ENCODE peak calls at places on chromosomes 1 and 21, in five cellular contexts. One of them, this sample, is unnamed.

GRCh38 chr1:207021139-207021861 is 11.3 kb downstream of the C1orf116 start:
- DNase-seq in left lung: no peak
- DNase-seq in HFFc6: peak; percentile 24
- DNase-seq in C1 segment of cervical spinal cord: no peak
- DNase-seq in pancreas: no peak
- DNase-seq in this sample: no peak

GRCh38 chr1:159492575-159493323 is 43.1 kb downstream of the OR10J5 start:
- DNase-seq in C1 segment of cervical spinal cord: no peak
- DNase-seq in pancreas: no peak
- DNase-seq in HFFc6: peak; percentile 77
- DNase-seq in left lung: no peak
- DNase-seq in this sample: no peak

GRCh38 chr1:109133815-109134214 is 19.9 kb downstream of the ELAPOR1 start:
- DNase-seq in left lung: peak; percentile 91
- DNase-seq in HFFc6: no peak
- DNase-seq in C1 segment of cervical spinal cord: peak; percentile 11
- DNase-seq in pancreas: no peak
- DNase-seq in this sample: no peak

GRCh38 chr1:181028241-181029014 is 5.4 kb upstream of the MR1 start:
- DNase-seq in left lung: no peak
- DNase-seq in pancreas: no peak
- DNase-seq in C1 segment of cervical spinal cord: no peak
- DNase-seq in HFFc6: peak; percentile 77
- DNase-seq in this sample: no peak

GRCh38 chr1:114150016-114150415 is 3.7 kb downstream of the SYT6 start:
- DNase-seq in left lung: no peak
- DNase-seq in C1 segment of cervical spinal cord: no peak
- DNase-seq in pancreas: no peak
- DNase-seq in HFFc6: no peak
- DNase-seq in this sample: no peak

GRCh38 chr1:60227581-60228252 is 154.1 kb upstream of the C1orf87 start:
- DNase-seq in pancreas: no peak
- DNase-seq in HFFc6: no peak
- DNase-seq in C1 segment of cervical spinal cord: no peak
- DNase-seq in left lung: no peak
- DNase-seq in this sample: no peak

GRCh38 chr21:38610573-38611251 is 112.4 kb upstream of the ERG start:
- DNase-seq in pancreas: no peak
- DNase-seq in C1 segment of cervical spinal cord: no peak
- DNase-seq in HFFc6: no peak
- DNase-seq in left lung: no peak
- DNase-seq in this sample: no peak

GRCh38 chr1:69077198-69077597 is 490.5 kb upstream of the LRRC7 start:
- DNase-seq in HFFc6: no peak
- DNase-seq in left lung: no peak
- DNase-seq in C1 segment of cervical spinal cord: no peak
- DNase-seq in pancreas: no peak
- DNase-seq in this sample: no peak

GRCh38 chr1:25573591-25573930 is 30.2 kb downstream of the LDLRAP1 start:
- DNase-seq in pancreas: peak; percentile 25
- DNase-seq in left lung: no peak
- DNase-seq in HFFc6: no peak
- DNase-seq in C1 segment of cervical spinal cord: no peak
- DNase-seq in this sample: no peak

GRCh38 chr1:146012703-146013565 is 8.6 kb downstream of the HJV start:
- DNase-seq in C1 segment of cervical spinal cord: no peak
- DNase-seq in pancreas: no peak
- DNase-seq in HFFc6: peak; percentile 92
- DNase-seq in left lung: no peak
- DNase-seq in this sample: peak; percentile 36

GRCh38 chr1:156656779-156657160 is 14.9 kb downstream of the BCAN start:
- DNase-seq in HFFc6: no peak
- DNase-seq in C1 segment of cervical spinal cord: no peak
- DNase-seq in left lung: no peak
- DNase-seq in pancreas: no peak
- DNase-seq in this sample: no peak

GRCh38 chr1:24693827-24694379 is 50.8 kb downstream of the SRRM1 start:
- DNase-seq in C1 segment of cervical spinal cord: no peak
- DNase-seq in HFFc6: no peak
- DNase-seq in left lung: no peak
- DNase-seq in pancreas: no peak
- DNase-seq in this sample: no peak

GRCh38 chr1:12031039-12031980 is 12.0 kb downstream of the MIIP start:
- DNase-seq in pancreas: no peak
- DNase-seq in left lung: no peak
- DNase-seq in C1 segment of cervical spinal cord: no peak
- DNase-seq in HFFc6: no peak
- DNase-seq in this sample: no peak

GRCh38 chr1:220527279-220528048 is 472 bp upstream of the MARK1 start:
- DNase-seq in left lung: no peak
- DNase-seq in HFFc6: no peak
- DNase-seq in pancreas: no peak
- DNase-seq in C1 segment of cervical spinal cord: peak; percentile 29
- DNase-seq in this sample: no peak

GRCh38 chr1:99737016-99737415 is 29.4 kb downstream of the FRRS1 start:
- DNase-seq in left lung: no peak
- DNase-seq in HFFc6: peak; percentile 51
- DNase-seq in pancreas: no peak
- DNase-seq in C1 segment of cervical spinal cord: no peak
- DNase-seq in this sample: no peak

GRCh38 chr1:67850151-67850551 is 16.9 kb upstream of the GNG12 start:
- DNase-seq in left lung: no peak
- DNase-seq in C1 segment of cervical spinal cord: no peak
- DNase-seq in pancreas: no peak
- DNase-seq in HFFc6: peak; percentile 33
- DNase-seq in this sample: no peak

GRCh38 chr1:93525431-93525830 is 77.5 kb downstream of the FNBP1L start:
- DNase-seq in pancreas: no peak
- DNase-seq in left lung: no peak
- DNase-seq in HFFc6: no peak
- DNase-seq in C1 segment of cervical spinal cord: no peak
- DNase-seq in this sample: no peak

This sample was measured in GM18507.